ENCODE peak calls at places on chromosome 19, in eight cellular contexts. One of them, this sample, is unnamed.

GRCh38 chr19:10124429-10124828 is 4.7 kb upstream of the EIF3G start:
- DNase-seq in breast epithelium: no peak
- DNase-seq in HL-60: no peak
- DNase-seq in sigmoid colon: no peak
- DNase-seq in upper lobe of left lung: no peak
- DNase-seq in transverse colon: no peak
- DNase-seq in suprapubic skin: no peak
- DNase-seq in H1: no peak
- DNase-seq in this sample: no peak

GRCh38 chr19:47540748-47541147 is 25.9 kb upstream of the NAPA start:
- DNase-seq in breast epithelium: no peak
- DNase-seq in HL-60: no peak
- DNase-seq in sigmoid colon: no peak
- DNase-seq in upper lobe of left lung: no peak
- DNase-seq in transverse colon: no peak
- DNase-seq in suprapubic skin: no peak
- DNase-seq in H1: no peak
- DNase-seq in this sample: no peak

GRCh38 chr19:44582581-44583265 is 30.6 kb upstream of the IGSF23 start:
- DNase-seq in breast epithelium: no peak
- DNase-seq in HL-60: peak
- DNase-seq in sigmoid colon: no peak
- DNase-seq in upper lobe of left lung: peak
- DNase-seq in transverse colon: peak
- DNase-seq in suprapubic skin: no peak
- DNase-seq in H1: peak
- DNase-seq in this sample: no peak

GRCh38 chr19:16340092-16340491 is 15.5 kb downstream of the KLF2 start:
- DNase-seq in breast epithelium: no peak
- DNase-seq in HL-60: no peak
- DNase-seq in sigmoid colon: no peak
- DNase-seq in upper lobe of left lung: no peak
- DNase-seq in transverse colon: no peak
- DNase-seq in suprapubic skin: no peak
- DNase-seq in H1: no peak
- DNase-seq in this sample: no peak

GRCh38 chr19:28505933-28506332 is 707.0 kb downstream of the UQCRFS1 start:
- DNase-seq in breast epithelium: no peak
- DNase-seq in HL-60: no peak
- DNase-seq in sigmoid colon: no peak
- DNase-seq in upper lobe of left lung: no peak
- DNase-seq in transverse colon: no peak
- DNase-seq in suprapubic skin: no peak
- DNase-seq in H1: no peak
- DNase-seq in this sample: no peak

GRCh38 chr19:17311455-17312248 is 2.3 kb downstream of the DDA1 start:
- DNase-seq in breast epithelium: no peak
- DNase-seq in HL-60: no peak
- DNase-seq in sigmoid colon: no peak
- DNase-seq in upper lobe of left lung: no peak
- DNase-seq in transverse colon: no peak
- DNase-seq in suprapubic skin: no peak
- DNase-seq in H1: no peak
- DNase-seq in this sample: no peak

GRCh38 chr19:52336117-52336811 is at the start of gene ZNF610:
- DNase-seq in breast epithelium: peak
- DNase-seq in HL-60: peak
- DNase-seq in sigmoid colon: peak
- DNase-seq in upper lobe of left lung: peak
- DNase-seq in transverse colon: peak
- DNase-seq in suprapubic skin: peak
- DNase-seq in H1: peak
- DNase-seq in this sample: peak

GRCh38 chr19:48501961-48502719 is 9.5 kb downstream of the LMTK3 start:
- DNase-seq in breast epithelium: peak
- DNase-seq in HL-60: peak
- DNase-seq in sigmoid colon: no peak
- DNase-seq in upper lobe of left lung: peak
- DNase-seq in transverse colon: peak
- DNase-seq in suprapubic skin: peak
- DNase-seq in H1: peak
- DNase-seq in this sample: peak

GRCh38 chr19:12967907-12968306 is 1.5 kb upstream of the DAND5 start:
- DNase-seq in breast epithelium: no peak
- DNase-seq in HL-60: no peak
- DNase-seq in sigmoid colon: no peak
- DNase-seq in upper lobe of left lung: no peak
- DNase-seq in transverse colon: no peak
- DNase-seq in suprapubic skin: no peak
- DNase-seq in H1: no peak
- DNase-seq in this sample: no peak

GRCh38 chr19:12965812-12966135 is 3.6 kb upstream of the DAND5 start:
- DNase-seq in breast epithelium: no peak
- DNase-seq in HL-60: no peak
- DNase-seq in sigmoid colon: no peak
- DNase-seq in upper lobe of left lung: no peak
- DNase-seq in transverse colon: no peak
- DNase-seq in suprapubic skin: no peak
- DNase-seq in H1: no peak
- DNase-seq in this sample: no peak

GRCh38 chr19:12970070-12970820 is 869 bp downstream of the DAND5 start:
- DNase-seq in breast epithelium: no peak
- DNase-seq in HL-60: no peak
- DNase-seq in sigmoid colon: no peak
- DNase-seq in upper lobe of left lung: no peak
- DNase-seq in transverse colon: no peak
- DNase-seq in suprapubic skin: no peak
- DNase-seq in H1: no peak
- DNase-seq in this sample: no peak

GRCh38 chr19:12973236-12973635 is 3.9 kb downstream of the DAND5 start:
- DNase-seq in breast epithelium: no peak
- DNase-seq in HL-60: no peak
- DNase-seq in sigmoid colon: no peak
- DNase-seq in upper lobe of left lung: no peak
- DNase-seq in transverse colon: no peak
- DNase-seq in suprapubic skin: no peak
- DNase-seq in H1: no peak
- DNase-seq in this sample: no peak

DNA sequence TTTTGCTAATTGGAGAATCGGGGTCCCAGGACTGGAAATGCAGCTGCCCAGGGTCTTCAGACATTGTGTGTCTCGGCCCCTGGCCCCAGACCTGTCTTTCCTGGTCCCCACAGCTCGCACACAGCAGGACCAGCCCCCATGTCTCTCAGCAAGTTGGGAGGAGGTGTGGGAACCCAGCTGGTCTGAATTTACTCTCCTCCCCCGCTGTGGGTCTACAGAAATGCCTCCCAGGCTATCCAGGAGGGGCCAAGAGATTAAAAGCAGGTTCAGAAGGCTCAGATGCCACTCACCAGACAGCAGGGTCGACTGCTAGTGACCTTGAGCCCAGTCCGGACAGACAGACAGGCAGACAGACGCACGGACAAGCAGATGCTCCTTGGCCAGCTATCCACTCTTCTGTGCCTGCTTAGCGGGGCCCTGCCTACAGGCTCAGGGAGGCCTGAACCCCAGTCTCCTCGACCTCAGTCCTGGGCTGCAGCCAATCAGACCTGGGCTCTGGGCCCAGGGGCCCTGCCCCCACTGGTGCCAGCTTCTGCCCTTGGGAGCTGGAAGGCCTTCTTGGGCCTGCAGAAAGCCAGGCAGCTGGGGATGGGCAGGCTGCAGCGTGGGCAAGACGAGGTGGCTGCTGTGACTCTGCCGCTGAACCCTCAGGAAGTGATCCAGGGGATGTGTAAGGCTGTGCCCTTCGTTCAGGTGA is at the start of gene DAND5:
- DNase-seq in breast epithelium: no peak
- DNase-seq in HL-60: no peak
- DNase-seq in sigmoid colon: peak
- DNase-seq in upper lobe of left lung: no peak
- DNase-seq in transverse colon: no peak
- DNase-seq in suprapubic skin: no peak
- DNase-seq in H1: no peak
- DNase-seq in this sample: no peak
- TF ChIP-seq POLR2AphosphoS5 in breast epithelium: no peak
- TF ChIP-seq POLR2AphosphoS5 in HL-60: no peak
- TF ChIP-seq POLR2AphosphoS5 in sigmoid colon: no peak
- TF ChIP-seq POLR2AphosphoS5 in upper lobe of left lung: no peak
- TF ChIP-seq POLR2AphosphoS5 in transverse colon: no peak
- TF ChIP-seq POLR2AphosphoS5 in suprapubic skin: no peak
- TF ChIP-seq POLR2AphosphoS5 in H1: no peak
- TF ChIP-seq POLR2AphosphoS5 in this sample: no peak

GRCh38 chr19:1105217-1105872 is 1.6 kb downstream of the GPX4 start:
- DNase-seq in breast epithelium: no peak
- DNase-seq in HL-60: no peak
- DNase-seq in sigmoid colon: no peak
- DNase-seq in upper lobe of left lung: peak
- DNase-seq in transverse colon: no peak
- DNase-seq in suprapubic skin: no peak
- DNase-seq in H1: no peak
- DNase-seq in this sample: peak

GRCh38 chr19:1103691-1104451 is at the start of gene GPX4:
- DNase-seq in breast epithelium: peak
- DNase-seq in HL-60: peak
- DNase-seq in sigmoid colon: peak
- DNase-seq in upper lobe of left lung: peak
- DNase-seq in transverse colon: peak
- DNase-seq in suprapubic skin: peak
- DNase-seq in H1: peak
- DNase-seq in this sample: peak

GRCh38 chr19:1104452-1105216 is 840 bp downstream of the GPX4 start:
- DNase-seq in breast epithelium: peak
- DNase-seq in HL-60: peak
- DNase-seq in sigmoid colon: peak
- DNase-seq in upper lobe of left lung: peak
- DNase-seq in transverse colon: peak
- DNase-seq in suprapubic skin: no peak
- DNase-seq in H1: no peak
- DNase-seq in this sample: peak

GRCh38 chr19:1101337-1101698 is 2.5 kb upstream of the GPX4 start:
- DNase-seq in breast epithelium: no peak
- DNase-seq in HL-60: peak
- DNase-seq in sigmoid colon: peak
- DNase-seq in upper lobe of left lung: no peak
- DNase-seq in transverse colon: peak
- DNase-seq in suprapubic skin: no peak
- DNase-seq in H1: no peak
- DNase-seq in this sample: no peak

DNA sequence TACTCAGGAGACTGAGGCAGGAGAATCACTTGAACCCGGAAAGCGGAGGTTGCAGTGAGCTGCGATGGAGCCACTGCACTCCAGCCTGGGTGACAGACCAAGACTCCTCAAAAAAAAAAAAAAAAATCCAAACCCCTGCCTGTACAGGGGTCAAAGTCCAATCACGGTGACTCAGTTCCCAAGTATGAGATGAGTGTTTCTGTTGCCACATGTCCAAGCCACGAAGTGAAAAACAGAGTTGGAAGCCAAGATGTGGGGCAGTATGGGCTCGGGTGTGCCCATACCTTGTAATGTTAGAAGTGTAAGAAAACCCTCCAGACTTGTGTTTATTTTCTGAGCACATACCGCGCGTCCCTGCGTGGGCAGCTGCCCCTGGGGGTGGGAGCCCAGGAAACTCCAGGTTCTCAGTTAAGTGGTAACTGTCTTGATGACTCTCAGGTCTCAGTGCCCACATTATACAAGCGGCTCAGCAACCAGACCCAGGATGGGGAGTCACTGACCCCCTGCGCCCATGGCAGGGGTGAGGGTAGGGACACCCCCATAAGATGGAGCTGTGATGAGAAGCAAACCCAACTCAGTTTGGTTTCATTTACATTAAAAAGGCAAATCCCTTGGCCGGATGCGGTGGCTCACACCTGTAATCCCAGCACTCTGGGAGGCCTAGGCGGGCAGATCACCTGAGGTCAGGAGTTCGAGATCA is 1.2 kb upstream of the GPX4 start:
- DNase-seq in breast epithelium: no peak
- DNase-seq in HL-60: no peak
- DNase-seq in sigmoid colon: no peak
- DNase-seq in upper lobe of left lung: peak
- DNase-seq in transverse colon: peak
- DNase-seq in suprapubic skin: no peak
- DNase-seq in H1: no peak
- DNase-seq in this sample: no peak
- TF ChIP-seq POLR2AphosphoS5 in breast epithelium: peak
- TF ChIP-seq POLR2AphosphoS5 in HL-60: no peak
- TF ChIP-seq POLR2AphosphoS5 in sigmoid colon: peak
- TF ChIP-seq POLR2AphosphoS5 in upper lobe of left lung: peak
- TF ChIP-seq POLR2AphosphoS5 in transverse colon: peak
- TF ChIP-seq POLR2AphosphoS5 in suprapubic skin: peak
- TF ChIP-seq POLR2AphosphoS5 in H1: no peak
- TF ChIP-seq POLR2AphosphoS5 in this sample: no peak

GRCh38 chr19:18322318-18322758 is 538 bp downstream of the LSM4 start:
- DNase-seq in breast epithelium: no peak
- DNase-seq in HL-60: peak
- DNase-seq in sigmoid colon: no peak
- DNase-seq in upper lobe of left lung: no peak
- DNase-seq in transverse colon: peak
- DNase-seq in suprapubic skin: no peak
- DNase-seq in H1: no peak
- DNase-seq in this sample: no peak

GRCh38 chr19:18321729-18322091 is 1.2 kb downstream of the LSM4 start:
- DNase-seq in breast epithelium: no peak
- DNase-seq in HL-60: peak
- DNase-seq in sigmoid colon: no peak
- DNase-seq in upper lobe of left lung: no peak
- DNase-seq in transverse colon: no peak
- DNase-seq in suprapubic skin: no peak
- DNase-seq in H1: no peak
- DNase-seq in this sample: no peak

GRCh38 chr19:18320865-18321728 is 1.8 kb downstream of the LSM4 start:
- DNase-seq in breast epithelium: no peak
- DNase-seq in HL-60: no peak
- DNase-seq in sigmoid colon: no peak
- DNase-seq in upper lobe of left lung: no peak
- DNase-seq in transverse colon: peak
- DNase-seq in suprapubic skin: no peak
- DNase-seq in H1: no peak
- DNase-seq in this sample: no peak

GRCh38 chr19:18319591-18320135 is 3.2 kb downstream of the LSM4 start:
- DNase-seq in breast epithelium: no peak
- DNase-seq in HL-60: no peak
- DNase-seq in sigmoid colon: no peak
- DNase-seq in upper lobe of left lung: no peak
- DNase-seq in transverse colon: peak
- DNase-seq in suprapubic skin: no peak
- DNase-seq in H1: no peak
- DNase-seq in this sample: no peak

DNA sequence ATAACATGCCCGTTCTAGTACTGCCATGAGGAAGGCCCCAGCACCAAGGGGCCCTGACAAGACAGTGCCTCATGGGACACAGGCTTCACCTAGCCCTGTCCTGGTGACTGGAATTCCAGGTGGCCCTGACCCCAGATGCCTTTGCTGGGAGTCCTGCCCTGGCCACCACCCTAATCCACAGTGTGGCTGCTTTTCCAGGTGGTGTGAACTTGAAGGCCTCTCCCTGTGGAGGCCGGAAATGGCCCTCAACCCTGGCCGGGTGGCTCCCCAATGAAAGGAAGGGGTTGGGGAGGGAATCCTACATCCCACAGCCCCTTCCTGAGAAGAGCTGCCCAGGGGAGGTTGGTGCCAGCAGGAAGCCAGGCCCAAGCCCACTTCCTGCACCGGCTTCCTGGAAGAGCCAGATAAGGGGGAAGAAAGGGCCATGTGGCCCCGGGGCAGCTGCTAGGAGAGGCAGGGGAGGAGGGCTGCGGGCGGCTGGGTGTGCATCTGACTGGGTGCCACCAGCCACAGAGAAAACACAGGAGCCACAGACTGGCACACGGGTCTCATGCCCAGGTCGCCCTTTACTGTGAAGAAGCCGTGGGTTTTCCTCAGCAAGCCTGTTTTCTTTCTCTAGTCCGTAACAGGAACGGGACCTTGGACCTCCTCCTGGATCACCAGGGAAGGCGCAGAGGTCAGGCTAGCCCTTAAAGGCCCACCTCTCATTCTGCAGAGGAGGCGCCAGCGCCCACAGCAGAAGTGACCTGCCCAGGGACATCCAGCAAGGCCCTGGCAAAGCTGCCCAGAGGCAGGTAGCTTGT is 4.7 kb downstream of the LSM4 start:
- DNase-seq in breast epithelium: no peak
- DNase-seq in HL-60: peak
- DNase-seq in sigmoid colon: no peak
- DNase-seq in upper lobe of left lung: peak
- DNase-seq in transverse colon: peak
- DNase-seq in suprapubic skin: no peak
- DNase-seq in H1: no peak
- DNase-seq in this sample: no peak
- TF ChIP-seq POLR2AphosphoS5 in breast epithelium: peak
- TF ChIP-seq POLR2AphosphoS5 in HL-60: peak
- TF ChIP-seq POLR2AphosphoS5 in sigmoid colon: no peak
- TF ChIP-seq POLR2AphosphoS5 in upper lobe of left lung: peak
- TF ChIP-seq POLR2AphosphoS5 in transverse colon: no peak
- TF ChIP-seq POLR2AphosphoS5 in suprapubic skin: no peak
- TF ChIP-seq POLR2AphosphoS5 in H1: no peak
- TF ChIP-seq POLR2AphosphoS5 in this sample: peak

GRCh38 chr19:6478815-6479214 is 2.8 kb downstream of the DENND1C start:
- DNase-seq in breast epithelium: no peak
- DNase-seq in HL-60: no peak
- DNase-seq in sigmoid colon: no peak
- DNase-seq in upper lobe of left lung: peak
- DNase-seq in transverse colon: no peak
- DNase-seq in suprapubic skin: no peak
- DNase-seq in H1: no peak
- DNase-seq in this sample: no peak

GRCh38 chr19:6473652-6474051 is 7.9 kb downstream of the DENND1C start:
- DNase-seq in breast epithelium: no peak
- DNase-seq in HL-60: no peak
- DNase-seq in sigmoid colon: no peak
- DNase-seq in upper lobe of left lung: no peak
- DNase-seq in transverse colon: no peak
- DNase-seq in suprapubic skin: no peak
- DNase-seq in H1: no peak
- DNase-seq in this sample: no peak

GRCh38 chr19:6475321-6476108 is 6.1 kb downstream of the DENND1C start:
- DNase-seq in breast epithelium: no peak
- DNase-seq in HL-60: no peak
- DNase-seq in sigmoid colon: no peak
- DNase-seq in upper lobe of left lung: peak
- DNase-seq in transverse colon: no peak
- DNase-seq in suprapubic skin: no peak
- DNase-seq in H1: no peak
- DNase-seq in this sample: no peak

GRCh38 chr19:6476896-6477431 is 4.6 kb downstream of the DENND1C start:
- DNase-seq in breast epithelium: no peak
- DNase-seq in HL-60: no peak
- DNase-seq in sigmoid colon: no peak
- DNase-seq in upper lobe of left lung: peak
- DNase-seq in transverse colon: no peak
- DNase-seq in suprapubic skin: no peak
- DNase-seq in H1: no peak
- DNase-seq in this sample: no peak

GRCh38 chr19:6476155-6476895 is 5.3 kb downstream of the DENND1C start:
- DNase-seq in breast epithelium: no peak
- DNase-seq in HL-60: peak
- DNase-seq in sigmoid colon: no peak
- DNase-seq in upper lobe of left lung: peak
- DNase-seq in transverse colon: peak
- DNase-seq in suprapubic skin: no peak
- DNase-seq in H1: peak
- DNase-seq in this sample: peak
- TF ChIP-seq POLR2AphosphoS5 in breast epithelium: no peak
- TF ChIP-seq POLR2AphosphoS5 in HL-60: no peak
- TF ChIP-seq POLR2AphosphoS5 in sigmoid colon: no peak
- TF ChIP-seq POLR2AphosphoS5 in upper lobe of left lung: no peak
- TF ChIP-seq POLR2AphosphoS5 in transverse colon: no peak
- TF ChIP-seq POLR2AphosphoS5 in suprapubic skin: no peak
- TF ChIP-seq POLR2AphosphoS5 in H1: peak
- TF ChIP-seq POLR2AphosphoS5 in this sample: no peak